ENCODE peak calls at places on chromosomes 3 and 15, in eight cellular contexts. N is stimulated activated CD8-positive, alpha-beta memory T cell treated with anti-CD3 and anti-CD28 coated beads, Interleukin-4, amount 100 ng/mL, for 24 hours; L is activated CD4-positive, CD25-positive, alpha-beta regulatory T cell treated with anti-CD3 and anti-CD28 coated beads, Interleukin-2, amount 50 U/mL, for 72 hours; X is lower leg skin; M is T-helper 2 cell; P is NCI-H1417; R is T follicular helper cell; G is tibial nerve. T is an unnamed sample.

GRCh38 chr3:126962756-126963155 is 20.2 kb upstream of the PLXNA1 start:
- DNase-seq in M (no peak), L (no peak), R (no peak), X (peak), N (no peak), P (no peak), G (no peak), T (no peak)

GRCh38 chr3:167166594-167167253 is 213.4 kb downstream of the ZBBX start:
- DNase-seq in P (no peak), G (no peak), X (no peak), M (no peak), L (no peak), R (no peak), N (no peak), T (no peak)

GRCh38 chr3:126859415-126860246 is 123.3 kb upstream of the PLXNA1 start:
- DNase-seq in G (no peak), M (no peak), R (no peak), N (no peak), X (no peak), P (no peak), L (no peak), T (no peak)

GRCh38 chr15:42066764-42067415 is 27.5 kb downstream of the PLA2G4D start:
- DNase-seq in L (no peak), M (no peak), R (no peak), N (no peak), G (no peak), P (no peak), X (peak), T (no peak)

GRCh38 chr3:72629191-72629611 is 219.0 kb downstream of the SHQ1 start:
- DNase-seq in P (no peak), G (no peak), N (no peak), X (no peak), M (no peak), R (no peak), L (no peak), T (no peak)

GRCh38 chr3:27960133-27960532 is 238.0 kb upstream of the EOMES start:
- DNase-seq in X (no peak), N (no peak), R (no peak), G (no peak), M (no peak), L (no peak), P (no peak), T (no peak)

GRCh38 chr3:5423523-5423922 is 236.0 kb downstream of the EDEM1 start:
- DNase-seq in R (no peak), L (no peak), N (no peak), X (no peak), G (no peak), M (no peak), P (no peak), T (no peak)

GRCh38 chr15:68554716-68555347 is 24.0 kb upstream of the CORO2B start:
- DNase-seq in X (peak), P (no peak), G (no peak), N (no peak), L (no peak), R (no peak), M (no peak), T (no peak)

GRCh38 chr3:27279153-27279552 is 90.0 kb downstream of the NEK10 start:
- DNase-seq in L (no peak), X (no peak), R (no peak), N (no peak), P (no peak), G (no peak), M (no peak), T (peak)

GRCh38 chr3:80391573-80391972 is 623.8 kb upstream of the ROBO1 start:
- DNase-seq in L (no peak), M (no peak), G (no peak), R (no peak), X (no peak), P (no peak), N (no peak), T (no peak)

GRCh38 chr15:101318810-101319200 is 23.8 kb upstream of the SNRPA1 start:
- DNase-seq in R (no peak), L (no peak), M (no peak), G (no peak), P (no peak), N (no peak), X (no peak), T (peak)

GRCh38 chr3:127735767-127736693 is 63.3 kb downstream of the ABTB1 start:
- DNase-seq in P (no peak), L (no peak), N (no peak), R (no peak), M (no peak), X (no peak), G (no peak), T (no peak)

GRCh38 chr3:148042663-148043445 is 633.7 kb downstream of the ZIC1 start:
- DNase-seq in X (no peak), N (no peak), M (no peak), R (no peak), P (no peak), G (no peak), L (no peak), T (peak)

GRCh38 chr15:64731012-64731806 is 44.2 kb downstream of the RBPMS2 start:
- DNase-seq in L (peak), G (peak), X (peak), P (peak), N (peak), M (peak), R (peak), T (peak)

GRCh38 chr15:48285329-48286214 is 45.7 kb upstream of the DUT start:
- DNase-seq in L (no peak), N (no peak), X (no peak), P (peak), M (peak), R (no peak), G (no peak), T (peak)